ENCODE peak calls at places on chromosome 12, in ten cellular contexts. E is breast epithelium, G is hepatocyte, M is cardiac muscle cell, L is tibial nerve, Q is astrocyte, K is omental fat pad, Z is endothelial cell, N is pancreas, Y is neural progenitor cell. A is an unnamed sample.

GRCh38 chr12:108099778-108100177 is 29.3 kb upstream of the WSCD2 start:
- DNase-seq in E (no peak), G (peak), M (no peak), L (no peak), Q (no peak), K (no peak), Z (no peak), N (no peak), Y (no peak), A (no peak)

GRCh38 chr12:58491296-58491695 is 429.0 kb downstream of the LRIG3 start:
- DNase-seq in E (no peak), G (peak), M (no peak), L (no peak), Q (peak), K (no peak), Z (no peak), N (no peak), Y (no peak), A (no peak)

GRCh38 chr12:120980800-120981368 is 2.5 kb downstream of the HNF1A start:
- DNase-seq in E (no peak), G (peak), M (no peak), L (no peak), Q (no peak), K (no peak), Z (no peak), N (no peak), Y (no peak), A (no peak)

GRCh38 chr12:12194206-12194605 is 72.6 kb downstream of the LRP6 start:
- DNase-seq in E (no peak), G (no peak), M (peak), L (no peak), Q (peak), K (no peak), Z (no peak), N (no peak), Y (no peak), A (no peak)

GRCh38 chr12:118299791-118300460 is 72.8 kb downstream of the TAOK3 start:
- DNase-seq in E (no peak), G (no peak), M (peak), L (no peak), Q (peak), K (no peak), Z (no peak), N (no peak), Y (no peak), A (no peak)

GRCh38 chr12:76922821-76923315 is 44.0 kb upstream of the CSRP2 start:
- DNase-seq in E (no peak), G (no peak), M (no peak), L (no peak), Q (no peak), K (no peak), Z (no peak), N (no peak), Y (no peak), A (no peak)

GRCh38 chr12:4960547-4960946 is 50.8 kb downstream of the KCNA1 start:
- DNase-seq in E (no peak), G (no peak), M (no peak), L (no peak), Q (no peak), K (no peak), Z (no peak), N (no peak), Y (no peak), A (no peak)

GRCh38 chr12:51980051-51980808 is 26.5 kb upstream of the TAMALIN start:
- DNase-seq in E (peak), G (peak), M (peak), L (peak), Q (no peak), K (no peak), Z (peak), N (peak), Y (peak), A (peak)

GRCh38 chr12:24630446-24630845 is 318.5 kb downstream of the BCAT1 start:
- DNase-seq in E (no peak), G (no peak), M (peak), L (no peak), Q (no peak), K (no peak), Z (no peak), N (no peak), Y (peak), A (no peak)
- TF ChIP-seq CTCF in E (no peak), G (peak), M (peak), L (no peak), Q (peak), K (no peak), Z (no peak), N (no peak), Y (peak), A (no peak)

DNA sequence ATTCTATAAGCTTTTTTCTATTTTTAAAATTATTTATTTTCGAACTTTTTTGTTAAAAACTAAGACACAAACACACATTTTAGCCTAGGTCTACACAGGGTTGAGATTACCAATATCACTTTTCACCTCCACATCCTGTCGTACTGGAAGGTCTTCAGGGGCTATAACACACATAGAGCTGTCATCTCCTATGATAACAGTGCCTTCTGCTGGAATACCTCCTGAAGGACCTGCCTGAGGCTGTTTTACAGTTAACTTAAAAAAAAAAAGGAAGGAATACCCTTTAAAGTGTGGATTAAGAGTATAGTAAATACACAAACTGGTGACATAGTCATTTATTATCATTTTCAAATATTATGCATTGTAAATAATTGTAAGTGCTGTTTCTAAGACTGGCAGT is 43.0 kb downstream of the RASSF8 start:
- DNase-seq in E (no peak), G (no peak), M (no peak), L (no peak), Q (no peak), K (no peak), Z (no peak), N (no peak), Y (no peak), A (no peak)
- TF ChIP-seq CTCF in E (no peak), G (peak), M (no peak), L (no peak), Q (no peak), K (no peak), Z (no peak), N (no peak), Y (no peak), A (no peak)

DNA sequence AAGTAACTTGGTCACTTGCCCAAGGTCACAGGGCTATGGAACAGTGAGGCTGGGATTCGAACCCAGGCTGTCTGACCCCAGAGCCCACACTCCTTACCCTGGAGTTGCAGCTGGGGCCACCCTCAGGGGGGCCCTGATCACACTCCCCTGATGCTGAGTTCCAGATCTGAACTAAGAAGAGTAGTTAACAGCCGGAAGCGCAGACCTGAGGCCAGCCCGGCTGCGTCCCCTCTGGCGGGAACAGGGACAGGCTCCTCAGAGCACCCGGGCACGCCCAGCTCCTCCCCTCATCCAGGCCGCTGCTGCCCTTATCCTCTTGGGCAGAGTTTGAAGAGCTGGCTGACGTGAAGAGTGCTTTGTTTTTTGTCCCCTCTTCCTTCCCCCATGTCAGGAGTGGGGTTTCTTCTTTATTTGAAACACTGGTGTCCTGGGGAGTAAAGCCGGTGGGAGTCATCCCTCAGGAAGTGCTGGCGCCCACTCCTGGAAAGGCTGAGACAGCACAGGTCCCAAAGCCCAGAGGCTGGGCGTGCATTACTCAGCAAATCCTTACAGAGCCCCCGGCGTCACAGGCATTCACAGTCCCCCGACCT is 8.7 kb downstream of the PHB2 start:
- DNase-seq in E (no peak), G (peak), M (peak), L (no peak), Q (peak), K (peak), Z (peak), N (peak), Y (peak), A (peak)
- TF ChIP-seq CTCF in E (peak), G (peak), M (peak), L (peak), Q (peak), K (no peak), Z (no peak), N (peak), Y (peak), A (no peak)

DNA sequence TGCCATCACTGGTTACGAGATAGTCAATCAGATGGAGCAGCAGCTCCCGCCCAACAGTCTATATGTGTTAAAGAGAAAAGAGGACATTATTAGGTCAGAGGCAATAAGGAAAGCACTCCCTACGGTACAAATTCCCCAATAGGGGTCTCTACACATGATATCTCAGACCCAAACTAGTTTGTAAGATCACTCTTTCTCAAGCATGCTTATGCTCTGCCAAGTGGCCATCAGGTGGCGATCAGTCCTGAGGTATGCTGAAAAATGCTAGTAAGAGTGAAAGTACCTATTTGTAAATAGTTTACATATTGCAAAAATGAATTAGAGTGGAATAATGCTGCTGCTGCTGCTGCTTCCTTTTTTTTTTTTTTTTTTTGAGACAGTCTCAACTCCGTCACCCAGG is 61.1 kb downstream of the CPM start:
- DNase-seq in E (no peak), G (no peak), M (peak), L (no peak), Q (no peak), K (no peak), Z (peak), N (no peak), Y (peak), A (no peak)
- TF ChIP-seq CTCF in E (no peak), G (peak), M (peak), L (no peak), Q (peak), K (no peak), Z (no peak), N (no peak), Y (peak), A (no peak)

GRCh38 chr12:14936224-14936861 is 2.0 kb downstream of the ERP27 start:
- DNase-seq in E (no peak), G (no peak), M (no peak), L (no peak), Q (no peak), K (no peak), Z (peak), N (peak), Y (peak), A (no peak)
- TF ChIP-seq CTCF in E (no peak), G (peak), M (peak), L (no peak), Q (no peak), K (no peak), Z (no peak), N (no peak), Y (peak), A (no peak)

DNA sequence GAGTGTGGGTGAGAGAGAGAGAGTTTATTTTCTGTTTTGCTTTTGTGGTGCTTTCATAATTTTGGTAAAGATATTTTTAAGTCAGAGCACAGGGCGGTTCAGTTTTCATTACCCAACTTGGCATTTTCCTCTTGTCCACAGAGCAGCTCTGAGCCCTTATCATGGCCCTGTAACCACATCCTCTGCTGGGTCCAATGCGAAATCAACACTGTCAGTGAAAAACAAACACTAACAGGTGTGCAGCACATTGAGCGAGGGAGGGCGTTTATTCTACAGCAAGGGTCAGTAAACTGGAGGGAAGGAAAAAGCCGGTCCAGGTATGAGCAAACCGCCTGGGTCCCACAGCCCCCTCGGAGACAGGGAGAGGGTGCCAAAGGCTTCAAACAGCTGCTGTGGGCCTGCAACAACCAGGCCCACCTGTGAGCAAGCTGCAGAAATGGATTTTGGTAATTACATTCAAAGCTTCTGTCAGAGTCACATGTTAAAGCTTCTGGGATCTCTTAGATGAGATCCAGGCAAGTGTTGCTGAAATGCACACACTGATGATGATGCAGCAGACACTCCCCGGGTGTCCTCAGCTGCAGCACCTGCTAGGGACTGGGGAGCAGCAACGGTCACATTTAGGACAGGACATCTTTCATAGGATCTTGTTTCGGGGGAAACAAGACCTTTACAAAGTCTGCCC is 132.7 kb upstream of the DYRK2 start:
- DNase-seq in E (no peak), G (peak), M (peak), L (no peak), Q (peak), K (no peak), Z (no peak), N (peak), Y (no peak), A (no peak)
- TF ChIP-seq CTCF in E (no peak), G (no peak), M (no peak), L (no peak), Q (no peak), K (no peak), Z (no peak), N (no peak), Y (no peak), A (no peak)

GRCh38 chr12:47773062-47773857 is at the start of gene SLC48A1:
- DNase-seq in E (peak), G (peak), M (peak), L (no peak), Q (peak), K (no peak), Z (peak), N (peak), Y (peak), A (peak)

GRCh38 chr12:47772094-47772660 is 861 bp upstream of the SLC48A1 start:
- DNase-seq in E (no peak), G (no peak), M (no peak), L (no peak), Q (no peak), K (no peak), Z (no peak), N (no peak), Y (peak), A (no peak)

GRCh38 chr12:47773858-47774580 is 981 bp downstream of the SLC48A1 start:
- DNase-seq in E (no peak), G (no peak), M (no peak), L (no peak), Q (no peak), K (no peak), Z (no peak), N (no peak), Y (no peak), A (no peak)

GRCh38 chr12:47771304-47771703 is 1.7 kb upstream of the SLC48A1 start:
- DNase-seq in E (no peak), G (no peak), M (no peak), L (no peak), Q (no peak), K (no peak), Z (no peak), N (no peak), Y (no peak), A (no peak)

GRCh38 chr12:47772738-47773061 is 338 bp upstream of the SLC48A1 start:
- DNase-seq in E (no peak), G (no peak), M (no peak), L (no peak), Q (no peak), K (no peak), Z (no peak), N (no peak), Y (no peak), A (no peak)
- TF ChIP-seq CTCF in E (no peak), G (no peak), M (no peak), L (no peak), Q (no peak), K (no peak), Z (no peak), N (no peak), Y (no peak), A (no peak)

A was measured in testis.